ENCODE peak calls at places on chromosomes 13 and 19, in eight cellular contexts. One of them, this sample, is unnamed. For H3K4me1 and H3K9me3, the result is how much of the 10 kb centered on the place peaks cover.

GRCh38 chr13:30119476-30119875 is 187.9 kb downstream of the KATNAL1 start:
- DNase-seq in breast epithelium: peak
- DNase-seq in endothelial cell of umbilical vein: no peak
- DNase-seq in right atrium auricular region: no peak
- DNase-seq in psoas muscle: no peak
- DNase-seq in colonic mucosa: no peak
- DNase-seq in transverse colon: peak
- DNase-seq in IMR-90: peak
- DNase-seq in this sample: no peak

GRCh38 chr13:41962994-41963393 is 2.1 kb upstream of the VWA8 start:
- DNase-seq in breast epithelium: no peak
- DNase-seq in endothelial cell of umbilical vein: no peak
- DNase-seq in right atrium auricular region: no peak
- DNase-seq in psoas muscle: no peak
- DNase-seq in colonic mucosa: no peak
- DNase-seq in transverse colon: no peak
- DNase-seq in IMR-90: peak
- DNase-seq in this sample: no peak

GRCh38 chr13:111525320-111526118 is 205.1 kb downstream of the TEX29 start:
- DNase-seq in breast epithelium: no peak
- DNase-seq in endothelial cell of umbilical vein: no peak
- DNase-seq in right atrium auricular region: no peak
- DNase-seq in psoas muscle: no peak
- DNase-seq in colonic mucosa: no peak
- DNase-seq in transverse colon: no peak
- DNase-seq in IMR-90: no peak
- DNase-seq in this sample: no peak

GRCh38 chr13:45522571-45522970 is 57.8 kb downstream of the COG3 start:
- DNase-seq in breast epithelium: no peak
- DNase-seq in endothelial cell of umbilical vein: no peak
- DNase-seq in right atrium auricular region: no peak
- DNase-seq in psoas muscle: no peak
- DNase-seq in colonic mucosa: no peak
- DNase-seq in transverse colon: no peak
- DNase-seq in IMR-90: peak
- DNase-seq in this sample: no peak

GRCh38 chr19:11067356-11068113 is 21.7 kb upstream of the LDLR start:
- DNase-seq in breast epithelium: no peak
- DNase-seq in endothelial cell of umbilical vein: no peak
- DNase-seq in right atrium auricular region: no peak
- DNase-seq in psoas muscle: no peak
- DNase-seq in colonic mucosa: no peak
- DNase-seq in transverse colon: no peak
- DNase-seq in IMR-90: peak
- DNase-seq in this sample: no peak

GRCh38 chr13:53073711-53074110 is 45.1 kb downstream of the OLFM4 start:
- DNase-seq in breast epithelium: no peak
- DNase-seq in endothelial cell of umbilical vein: no peak
- DNase-seq in right atrium auricular region: no peak
- DNase-seq in psoas muscle: no peak
- DNase-seq in colonic mucosa: no peak
- DNase-seq in transverse colon: no peak
- DNase-seq in IMR-90: no peak
- DNase-seq in this sample: no peak

GRCh38 chr13:93472897-93473296 is 246.3 kb downstream of the GPC6 start:
- DNase-seq in breast epithelium: no peak
- DNase-seq in endothelial cell of umbilical vein: no peak
- DNase-seq in right atrium auricular region: no peak
- DNase-seq in psoas muscle: no peak
- DNase-seq in colonic mucosa: no peak
- DNase-seq in transverse colon: no peak
- DNase-seq in IMR-90: no peak
- DNase-seq in this sample: no peak

GRCh38 chr19:32404939-32405430 is 585 bp upstream of the DPY19L3 start:
- DNase-seq in breast epithelium: peak
- DNase-seq in endothelial cell of umbilical vein: no peak
- DNase-seq in right atrium auricular region: peak
- DNase-seq in psoas muscle: peak
- DNase-seq in colonic mucosa: peak
- DNase-seq in transverse colon: peak
- DNase-seq in IMR-90: peak
- DNase-seq in this sample: no peak

GRCh38 chr13:49330546-49330864 is 82.8 kb downstream of the CDADC1 start:
- DNase-seq in breast epithelium: no peak
- DNase-seq in endothelial cell of umbilical vein: no peak
- DNase-seq in right atrium auricular region: no peak
- DNase-seq in psoas muscle: no peak
- DNase-seq in colonic mucosa: no peak
- DNase-seq in transverse colon: no peak
- DNase-seq in IMR-90: no peak
- DNase-seq in this sample: no peak

DNA sequence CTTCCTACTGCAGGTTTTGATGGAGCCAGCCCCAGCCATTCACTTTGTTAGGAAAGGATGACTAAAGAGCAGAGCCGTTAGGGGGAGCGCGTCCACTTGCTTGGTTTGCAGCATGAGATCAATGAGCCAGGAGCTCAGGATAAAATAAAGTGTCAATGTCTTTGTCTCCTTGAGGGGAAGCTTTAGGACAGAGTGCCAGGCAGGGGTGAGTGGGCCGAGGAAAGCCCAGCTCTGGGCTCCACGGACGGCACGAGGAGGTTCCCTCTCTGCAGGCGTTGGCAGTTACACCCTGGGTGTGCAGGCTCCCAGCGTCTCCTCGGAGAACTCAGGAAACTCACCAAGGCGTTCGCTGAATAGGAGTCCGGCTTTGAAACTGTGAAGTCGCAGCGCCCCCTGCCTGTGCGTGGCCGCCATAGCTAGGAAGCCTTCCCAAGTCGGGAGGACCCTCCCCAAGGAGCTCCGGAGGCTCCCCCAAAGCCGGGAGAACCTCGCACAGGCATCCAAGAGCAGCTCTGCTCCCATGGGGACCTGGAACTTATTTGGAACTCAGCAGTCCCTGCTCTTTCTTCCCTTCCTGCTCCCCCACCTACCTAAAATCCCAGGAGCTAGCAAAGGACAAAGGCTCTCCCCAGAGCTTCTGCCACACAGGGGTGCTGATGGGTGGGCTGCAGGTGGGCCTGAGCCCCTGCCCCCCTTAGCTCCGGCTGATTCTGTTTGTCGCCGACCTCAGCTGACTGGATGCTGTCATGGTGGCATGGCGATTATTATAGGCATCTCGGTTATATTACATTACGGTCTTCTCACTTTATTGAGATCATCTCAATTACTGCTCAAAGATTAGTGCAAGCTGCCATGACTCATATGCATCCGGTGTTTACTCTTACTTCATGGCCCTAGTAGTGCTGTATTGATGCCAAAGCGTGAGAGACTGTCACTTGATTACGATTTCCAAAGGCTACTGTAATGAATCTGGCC is 34.4 kb downstream of the GSX1 start:
- DNase-seq in breast epithelium: peak
- DNase-seq in endothelial cell of umbilical vein: peak
- DNase-seq in right atrium auricular region: peak
- DNase-seq in psoas muscle: peak
- DNase-seq in colonic mucosa: peak
- DNase-seq in transverse colon: peak
- DNase-seq in IMR-90: peak
- DNase-seq in this sample: no peak
- H3K27ac ChIP-seq in breast epithelium: no peak
- H3K27ac ChIP-seq in endothelial cell of umbilical vein: no peak
- H3K27ac ChIP-seq in right atrium auricular region: no peak
- H3K27ac ChIP-seq in psoas muscle: no peak
- H3K27ac ChIP-seq in colonic mucosa: no peak
- H3K27ac ChIP-seq in transverse colon: no peak
- H3K27ac ChIP-seq in IMR-90: no peak
- H3K27ac ChIP-seq in this sample: no peak

GRCh38 chr13:35164324-35164932 is 222.4 kb downstream of the NBEA start:
- DNase-seq in breast epithelium: no peak
- DNase-seq in endothelial cell of umbilical vein: peak
- DNase-seq in right atrium auricular region: no peak
- DNase-seq in psoas muscle: no peak
- DNase-seq in colonic mucosa: no peak
- DNase-seq in transverse colon: no peak
- DNase-seq in IMR-90: peak
- DNase-seq in this sample: no peak
- H3K4me1 ChIP-seq in breast epithelium: under half
- H3K4me1 ChIP-seq in endothelial cell of umbilical vein: under half
- H3K4me1 ChIP-seq in right atrium auricular region: under half
- H3K4me1 ChIP-seq in psoas muscle: under half
- H3K4me1 ChIP-seq in colonic mucosa: under half
- H3K4me1 ChIP-seq in transverse colon: under half
- H3K4me1 ChIP-seq in IMR-90: under half
- H3K4me1 ChIP-seq in this sample: under half

DNA sequence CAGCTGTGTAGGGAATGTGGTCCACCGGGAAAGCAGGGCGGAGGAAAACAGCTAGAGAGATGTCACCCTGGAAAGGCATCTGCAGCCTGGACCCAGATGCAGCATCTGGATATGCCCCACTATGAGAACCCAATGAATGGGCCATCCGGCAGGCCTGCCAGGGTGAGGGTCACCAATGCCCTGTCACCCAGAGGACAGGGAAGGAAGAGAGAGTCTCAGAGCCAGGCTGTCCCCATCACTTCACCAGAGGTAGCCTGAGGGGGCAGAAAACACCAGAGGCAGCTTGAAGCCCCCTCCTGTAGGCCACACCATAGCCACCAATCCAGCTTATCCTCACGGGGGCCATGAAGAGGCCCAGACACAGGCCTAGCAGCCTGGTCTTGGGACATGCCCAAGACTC is 118.8 kb downstream of the TUBA3C start:
- DNase-seq in breast epithelium: no peak
- DNase-seq in endothelial cell of umbilical vein: no peak
- DNase-seq in right atrium auricular region: no peak
- DNase-seq in psoas muscle: no peak
- DNase-seq in colonic mucosa: no peak
- DNase-seq in transverse colon: no peak
- DNase-seq in IMR-90: no peak
- DNase-seq in this sample: no peak
- H3K9me3 ChIP-seq in breast epithelium: under half
- H3K9me3 ChIP-seq in endothelial cell of umbilical vein: under half
- H3K9me3 ChIP-seq in right atrium auricular region: under half
- H3K9me3 ChIP-seq in psoas muscle: under half
- H3K9me3 ChIP-seq in colonic mucosa: under half
- H3K9me3 ChIP-seq in transverse colon: under half
- H3K9me3 ChIP-seq in IMR-90: under half
- H3K9me3 ChIP-seq in this sample: under half

DNA sequence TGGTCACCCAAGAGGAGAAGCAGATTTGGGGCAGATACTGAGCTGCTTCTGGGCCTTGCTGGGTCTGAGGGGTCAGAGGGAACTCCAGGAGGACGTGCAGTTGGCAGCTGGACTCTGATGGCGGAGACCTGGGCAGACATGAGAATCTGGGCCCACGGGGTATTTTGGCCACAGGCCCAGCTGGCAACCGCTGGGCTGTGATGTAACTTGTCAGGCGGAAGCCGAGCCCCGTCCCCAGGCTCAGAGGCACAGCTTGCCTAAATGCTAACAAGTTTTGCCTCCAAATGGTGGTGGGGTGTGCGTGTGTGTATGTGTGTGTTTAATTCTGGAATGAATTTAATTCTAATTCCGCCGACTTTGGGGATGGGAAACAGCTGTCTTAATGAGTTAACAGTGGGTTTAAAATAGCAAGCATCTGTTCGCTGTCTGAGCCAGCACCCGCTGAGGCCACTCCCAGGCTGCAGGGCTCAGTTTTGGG is 11.6 kb downstream of the ZNRF4 start:
- DNase-seq in breast epithelium: no peak
- DNase-seq in endothelial cell of umbilical vein: no peak
- DNase-seq in right atrium auricular region: no peak
- DNase-seq in psoas muscle: no peak
- DNase-seq in colonic mucosa: no peak
- DNase-seq in transverse colon: no peak
- DNase-seq in IMR-90: no peak
- DNase-seq in this sample: no peak
- H3K27ac ChIP-seq in breast epithelium: no peak
- H3K27ac ChIP-seq in endothelial cell of umbilical vein: no peak
- H3K27ac ChIP-seq in right atrium auricular region: no peak
- H3K27ac ChIP-seq in psoas muscle: no peak
- H3K27ac ChIP-seq in colonic mucosa: no peak
- H3K27ac ChIP-seq in transverse colon: no peak
- H3K27ac ChIP-seq in IMR-90: no peak
- H3K27ac ChIP-seq in this sample: no peak

DNA sequence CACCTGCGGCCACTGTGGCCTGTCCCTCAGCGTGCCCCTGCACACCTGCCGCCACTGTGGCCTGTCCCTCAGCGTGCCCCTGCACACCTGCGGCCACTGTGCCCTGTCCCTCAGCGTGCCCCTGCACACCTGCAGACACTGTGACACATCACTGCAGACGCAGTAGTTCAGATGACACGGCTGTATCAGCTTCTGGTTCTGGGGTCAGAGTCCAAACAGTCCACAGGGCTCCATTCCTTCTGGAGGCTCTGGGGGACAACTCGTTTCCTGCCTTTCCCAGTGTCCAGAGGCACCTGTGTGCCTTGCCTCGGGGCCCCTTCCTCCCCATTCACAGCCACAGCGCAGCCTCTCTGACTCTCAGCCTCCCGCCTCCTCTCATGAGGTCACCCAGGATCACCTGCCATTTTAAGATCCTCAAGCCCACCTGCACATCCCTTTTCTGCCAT is 5.5 kb downstream of the SF3A2 start:
- DNase-seq in breast epithelium: no peak
- DNase-seq in endothelial cell of umbilical vein: no peak
- DNase-seq in right atrium auricular region: no peak
- DNase-seq in psoas muscle: no peak
- DNase-seq in colonic mucosa: no peak
- DNase-seq in transverse colon: peak
- DNase-seq in IMR-90: no peak
- DNase-seq in this sample: no peak
- H3K4me1 ChIP-seq in breast epithelium: under half
- H3K4me1 ChIP-seq in endothelial cell of umbilical vein: under half
- H3K4me1 ChIP-seq in right atrium auricular region: half or more
- H3K4me1 ChIP-seq in psoas muscle: half or more
- H3K4me1 ChIP-seq in colonic mucosa: under half
- H3K4me1 ChIP-seq in transverse colon: under half
- H3K4me1 ChIP-seq in IMR-90: under half
- H3K4me1 ChIP-seq in this sample: under half

GRCh38 chr19:57546513-57546912 is 13.2 kb downstream of the ZNF550 start:
- DNase-seq in breast epithelium: no peak
- DNase-seq in endothelial cell of umbilical vein: no peak
- DNase-seq in right atrium auricular region: no peak
- DNase-seq in psoas muscle: no peak
- DNase-seq in colonic mucosa: no peak
- DNase-seq in transverse colon: no peak
- DNase-seq in IMR-90: no peak
- DNase-seq in this sample: no peak

DNA sequence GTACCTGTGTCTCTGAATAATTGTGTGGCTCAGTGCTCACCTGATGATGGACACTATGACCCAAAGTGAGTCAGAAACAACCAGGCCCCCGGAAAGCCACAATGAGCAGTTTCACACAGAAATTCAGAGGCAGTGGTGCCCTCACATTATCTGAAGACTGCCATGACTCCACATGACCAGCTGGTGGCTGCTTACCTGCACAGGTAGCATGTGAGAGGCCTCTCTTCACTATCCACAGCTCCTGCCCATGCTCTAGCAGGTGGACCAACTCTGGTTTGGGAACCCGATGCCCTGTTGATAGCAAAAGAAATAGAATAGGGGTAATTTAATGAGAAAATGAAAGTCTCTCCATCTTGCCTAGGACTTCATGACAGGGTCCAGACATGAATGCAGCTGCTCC is 7.2 kb downstream of the ZNF550 start:
- DNase-seq in breast epithelium: no peak
- DNase-seq in endothelial cell of umbilical vein: no peak
- DNase-seq in right atrium auricular region: no peak
- DNase-seq in psoas muscle: no peak
- DNase-seq in colonic mucosa: no peak
- DNase-seq in transverse colon: no peak
- DNase-seq in IMR-90: no peak
- DNase-seq in this sample: no peak
- H3K9me3 ChIP-seq in breast epithelium: half or more
- H3K9me3 ChIP-seq in endothelial cell of umbilical vein: under half
- H3K9me3 ChIP-seq in right atrium auricular region: half or more
- H3K9me3 ChIP-seq in psoas muscle: half or more
- H3K9me3 ChIP-seq in colonic mucosa: under half
- H3K9me3 ChIP-seq in transverse colon: under half
- H3K9me3 ChIP-seq in IMR-90: half or more
- H3K9me3 ChIP-seq in this sample: under half